ENCODE peak calls at places on chromosomes 11 and 22, in eight cellular contexts. K is tibial artery; W is HEK293T; T is PC-3; D is activated naive CD4-positive, alpha-beta T cell; F is T follicular helper cell; E is hepatocyte; I is MV-4-11. M is an unnamed sample.

GRCh38 chr11:11605181-11605580 is 16.6 kb downstream of the GALNT18 start:
- DNase-seq in K (no peak), W (no peak), T (no peak), D (no peak), F (no peak), E (no peak), I (no peak), M (no peak)

GRCh38 chr11:100776212-100776896 is 89.3 kb downstream of the ARHGAP42 start:
- DNase-seq in K (no peak), W (no peak), T (peak), D (no peak), F (no peak), E (peak), I (no peak), M (no peak)

GRCh38 chr11:134126197-134126822 is 57.4 kb downstream of the JAM3 start:
- DNase-seq in K (peak), W (no peak), T (peak), D (no peak), F (no peak), E (peak), I (no peak), M (no peak)

GRCh38 chr22:27842236-27842993 is 40.9 kb upstream of the MN1 start:
- DNase-seq in K (no peak), W (no peak), T (no peak), D (no peak), F (no peak), E (no peak), I (no peak), M (no peak)

GRCh38 chr11:72769680-72770079 is 17.5 kb upstream of the ARAP1 start:
- DNase-seq in K (no peak), W (no peak), T (no peak), D (no peak), F (no peak), E (no peak), I (no peak), M (no peak)

GRCh38 chr22:46604306-46604690 is 15.9 kb upstream of the GRAMD4 start:
- DNase-seq in K (peak), W (no peak), T (no peak), D (no peak), F (no peak), E (no peak), I (peak), M (peak)

GRCh38 chr11:108496643-108497256 is 1.4 kb downstream of the POGLUT3 start:
- DNase-seq in K (no peak), W (no peak), T (peak), D (no peak), F (no peak), E (peak), I (no peak), M (no peak)

GRCh38 chr22:20392983-20393704 is 807 bp upstream of the ZNF74 start:
- DNase-seq in K (no peak), W (no peak), T (no peak), D (no peak), F (no peak), E (no peak), I (no peak), M (no peak)

GRCh38 chr22:47151490-47151889 is 389.0 kb downstream of the TBC1D22A start:
- DNase-seq in K (no peak), W (no peak), T (peak), D (no peak), F (no peak), E (no peak), I (no peak), M (no peak)

GRCh38 chr11:93543292-93543977 is at the start of gene SMCO4:
- DNase-seq in K (peak), W (peak), T (peak), D (peak), F (peak), E (peak), I (peak), M (peak)

GRCh38 chr11:32033491-32033890 is 57.4 kb upstream of the RCN1 start:
- DNase-seq in K (no peak), W (no peak), T (no peak), D (no peak), F (no peak), E (no peak), I (no peak), M (no peak)

GRCh38 chr22:17370036-17370765 is 941 bp downstream of the CECR2 start:
- DNase-seq in K (no peak), W (no peak), T (no peak), D (no peak), F (no peak), E (peak), I (no peak), M (no peak)

GRCh38 chr11:106503901-106504300 is 426.4 kb downstream of the AASDHPPT start:
- DNase-seq in K (no peak), W (no peak), T (no peak), D (no peak), F (no peak), E (peak), I (no peak), M (peak)

GRCh38 chr22:27750866-27751265 is 50.7 kb downstream of the MN1 start:
- DNase-seq in K (no peak), W (no peak), T (no peak), D (no peak), F (no peak), E (no peak), I (no peak), M (no peak)

GRCh38 chr11:61718613-61719302 is 33.7 kb upstream of the MYRF start:
- DNase-seq in K (no peak), W (peak), T (no peak), D (no peak), F (no peak), E (peak), I (no peak), M (no peak)

GRCh38 chr11:45393334-45393733 is 107.2 kb upstream of the SYT13 start:
- DNase-seq in K (no peak), W (no peak), T (no peak), D (no peak), F (no peak), E (no peak), I (no peak), M (no peak)

GRCh38 chr11:112310414-112310813 is 49.8 kb upstream of the PLET1 start:
- DNase-seq in K (no peak), W (no peak), T (peak), D (no peak), F (no peak), E (no peak), I (peak), M (no peak)

GRCh38 chr11:77728203-77728786 is 90.7 kb upstream of the CLNS1A start:
- DNase-seq in K (no peak), W (no peak), T (no peak), D (no peak), F (no peak), E (no peak), I (no peak), M (no peak)

GRCh38 chr22:47623056-47623739 is 860.7 kb downstream of the TBC1D22A start:
- DNase-seq in K (no peak), W (no peak), T (no peak), D (no peak), F (no peak), E (no peak), I (no peak), M (no peak)

GRCh38 chr11:72352859-72353551 is 81.3 kb downstream of the CLPB start:
- DNase-seq in K (no peak), W (peak), T (no peak), D (no peak), F (no peak), E (peak), I (peak), M (peak)

GRCh38 chr11:90134420-90135003 is at the start of gene NAALAD2:
- DNase-seq in K (peak), W (peak), T (no peak), D (no peak), F (no peak), E (peak), I (no peak), M (peak)

GRCh38 chr22:27614291-27615007 is 187.1 kb downstream of the MN1 start:
- DNase-seq in K (no peak), W (no peak), T (no peak), D (no peak), F (no peak), E (no peak), I (no peak), M (no peak)

GRCh38 chr11:44446341-44446712 is 119.1 kb upstream of the CD82 start:
- DNase-seq in K (no peak), W (no peak), T (no peak), D (no peak), F (no peak), E (no peak), I (no peak), M (no peak)

GRCh38 chr11:75642402-75643113 is 26.3 kb downstream of the MAP6 start:
- DNase-seq in K (no peak), W (no peak), T (peak), D (no peak), F (no peak), E (no peak), I (no peak), M (no peak)

GRCh38 chr11:108223449-108224149 is 732 bp downstream of the ATM start:
- DNase-seq in K (peak), W (no peak), T (no peak), D (no peak), F (no peak), E (no peak), I (peak), M (peak)

GRCh38 chr11:2791521-2792375 is 92.0 kb upstream of the KCNQ1OT1 start:
- DNase-seq in K (peak), W (no peak), T (no peak), D (no peak), F (no peak), E (no peak), I (no peak), M (no peak)